ENCODE peak calls at places on chromosomes 1 and 21, in seven cellular contexts. A is fibroblast of pulmonary artery, R is ACHN, Z is AG10803, M is RWPE1, G is NCI-H1417, F is mesenchymal stem cell. T is an unnamed sample.

GRCh38 chr1:194024659-194025058 is 838.2 kb upstream of the B3GALT2 start:
- DNase-seq in A (peak), R (peak), Z (no peak), M (peak), G (no peak), F (peak), T (no peak)

GRCh38 chr1:246005067-246005466 is 502.0 kb downstream of the SMYD3 start:
- DNase-seq in A (peak), R (peak), Z (peak), M (peak), G (no peak), F (peak), T (no peak)

GRCh38 chr1:71796044-71796443 is 486.3 kb downstream of the NEGR1 start:
- DNase-seq in A (no peak), R (no peak), Z (no peak), M (no peak), G (no peak), F (no peak), T (peak)

GRCh38 chr21:42406201-42406601 is 2.5 kb downstream of the UBASH3A start:
- DNase-seq in A (no peak), R (no peak), Z (no peak), M (no peak), G (no peak), F (no peak), T (no peak)

GRCh38 chr1:200129480-200129879 is 102.0 kb downstream of the NR5A2 start:
- DNase-seq in A (no peak), R (no peak), Z (no peak), M (no peak), G (peak), F (peak), T (no peak)

GRCh38 chr1:173853074-173853473 is 14.7 kb downstream of the GAS5 start:
- DNase-seq in A (peak), R (no peak), Z (peak), M (no peak), G (no peak), F (peak), T (no peak)

GRCh38 chr1:204143276-204144041 is 8.4 kb downstream of the ETNK2 start:
- DNase-seq in A (no peak), R (no peak), Z (no peak), M (no peak), G (no peak), F (no peak), T (no peak)

GRCh38 chr1:166184897-166185296 is 18.1 kb upstream of the FAM78B start:
- DNase-seq in A (peak), R (peak), Z (peak), M (peak), G (no peak), F (no peak), T (no peak)

GRCh38 chr1:54499097-54500029 is 48.7 kb upstream of the ACOT11 start:
- DNase-seq in A (peak), R (peak), Z (peak), M (peak), G (peak), F (peak), T (peak)

GRCh38 chr1:246795906-246796694 is 71.9 kb downstream of the SCCPDH start:
- DNase-seq in A (no peak), R (no peak), Z (no peak), M (no peak), G (no peak), F (no peak), T (no peak)

GRCh38 chr1:94553323-94553730 is 11.8 kb upstream of the F3 start:
- DNase-seq in A (no peak), R (no peak), Z (no peak), M (no peak), G (no peak), F (peak), T (peak)

GRCh38 chr1:32186077-32186476 is 6.6 kb downstream of the TXLNA start:
- DNase-seq in A (no peak), R (no peak), Z (no peak), M (no peak), G (no peak), F (no peak), T (no peak)

GRCh38 chr1:159925713-159926066 is 383 bp upstream of the TAGLN2 start:
- DNase-seq in A (no peak), R (no peak), Z (no peak), M (peak), G (peak), F (no peak), T (no peak)

GRCh38 chr1:87224209-87224608 is 104.5 kb upstream of the LMO4 start:
- DNase-seq in A (peak), R (peak), Z (peak), M (peak), G (no peak), F (peak), T (no peak)

GRCh38 chr1:76146184-76146583 is 71.6 kb downstream of the ST6GALNAC3 start:
- DNase-seq in A (no peak), R (no peak), Z (no peak), M (no peak), G (no peak), F (no peak), T (no peak)